ENCODE peak calls at places on chromosomes 13 and 19, in eight cellular contexts. One of them, this sample, is unnamed.
A peak's percentile ranks its signal among the peaks of the same experiment; 100 is the strongest.

GRCh38 chr19:33953023-33953422 is 156.4 kb downstream of the KCTD15 start:
- DNase-seq in cardiac muscle cell: no peak
- DNase-seq in A673: no peak
- DNase-seq in astrocyte: no peak
- DNase-seq in left ventricle myocardium inferior: no peak
- DNase-seq in AG04450: no peak
- DNase-seq in uterus: no peak
- DNase-seq in A549: no peak
- DNase-seq in this sample: no peak

GRCh38 chr13:87778128-87778527 is 107.0 kb downstream of the SLITRK5 start:
- DNase-seq in AG04450: no peak
- DNase-seq in A673: no peak
- DNase-seq in left ventricle myocardium inferior: no peak
- DNase-seq in A549: no peak
- DNase-seq in uterus: no peak
- DNase-seq in astrocyte: no peak
- DNase-seq in cardiac muscle cell: no peak
- DNase-seq in this sample: no peak

GRCh38 chr13:50882816-50883215 is 26.8 kb upstream of the RNASEH2B start:
- DNase-seq in uterus: no peak
- DNase-seq in A673: no peak
- DNase-seq in left ventricle myocardium inferior: no peak
- DNase-seq in A549: no peak
- DNase-seq in astrocyte: no peak
- DNase-seq in AG04450: no peak
- DNase-seq in cardiac muscle cell: no peak
- DNase-seq in this sample: no peak

GRCh38 chr19:3693030-3693925 is 7.0 kb downstream of the PIP5K1C start:
- DNase-seq in A673: no peak
- DNase-seq in A549: no peak
- DNase-seq in astrocyte: no peak
- DNase-seq in uterus: no peak
- DNase-seq in left ventricle myocardium inferior: no peak
- DNase-seq in cardiac muscle cell: no peak
- DNase-seq in AG04450: no peak
- DNase-seq in this sample: no peak

GRCh38 chr19:2603320-2603719 is 99.2 kb downstream of the GNG7 start:
- DNase-seq in A673: no peak
- DNase-seq in A549: no peak
- DNase-seq in AG04450: no peak
- DNase-seq in cardiac muscle cell: peak; percentile 68
- DNase-seq in uterus: peak; percentile 58
- DNase-seq in astrocyte: peak; percentile 79
- DNase-seq in left ventricle myocardium inferior: peak; percentile 61
- DNase-seq in this sample: no peak

GRCh38 chr13:84896128-84896527 is 903.1 kb downstream of the SLITRK6 start:
- DNase-seq in A673: peak; percentile 77
- DNase-seq in astrocyte: peak; percentile 18
- DNase-seq in cardiac muscle cell: peak; percentile 76
- DNase-seq in A549: no peak
- DNase-seq in AG04450: peak; percentile 43
- DNase-seq in uterus: no peak
- DNase-seq in left ventricle myocardium inferior: no peak
- DNase-seq in this sample: peak; percentile 14

GRCh38 chr19:656751-657559 is 6.1 kb downstream of the RNF126 start:
- DNase-seq in AG04450: no peak
- DNase-seq in uterus: no peak
- DNase-seq in cardiac muscle cell: no peak
- DNase-seq in A673: no peak
- DNase-seq in left ventricle myocardium inferior: no peak
- DNase-seq in astrocyte: no peak
- DNase-seq in A549: no peak
- DNase-seq in this sample: no peak

GRCh38 chr19:52541608-52542007 is 14.1 kb downstream of the ZNF808 start:
- DNase-seq in left ventricle myocardium inferior: no peak
- DNase-seq in AG04450: no peak
- DNase-seq in uterus: no peak
- DNase-seq in A673: no peak
- DNase-seq in A549: no peak
- DNase-seq in cardiac muscle cell: no peak
- DNase-seq in astrocyte: no peak
- DNase-seq in this sample: no peak

GRCh38 chr13:94825507-94825906 is 113.2 kb upstream of the SOX21 start:
- DNase-seq in cardiac muscle cell: peak; percentile 88
- DNase-seq in A673: peak; percentile 79
- DNase-seq in uterus: peak; percentile 58
- DNase-seq in AG04450: no peak
- DNase-seq in astrocyte: peak; percentile 14
- DNase-seq in A549: no peak
- DNase-seq in left ventricle myocardium inferior: peak; percentile 54
- DNase-seq in this sample: no peak

GRCh38 chr19:58570770-58571574 is 2.2 kb downstream of the MZF1 start:
- DNase-seq in A549: no peak
- DNase-seq in A673: no peak
- DNase-seq in AG04450: no peak
- DNase-seq in cardiac muscle cell: no peak
- DNase-seq in left ventricle myocardium inferior: peak; percentile 13
- DNase-seq in uterus: peak; percentile 18
- DNase-seq in astrocyte: no peak
- DNase-seq in this sample: no peak

GRCh38 chr19:7970716-7971448 is 27.4 kb upstream of the TIMM44 start:
- DNase-seq in cardiac muscle cell: peak; percentile 59
- DNase-seq in AG04450: no peak
- DNase-seq in left ventricle myocardium inferior: no peak
- DNase-seq in A549: peak; percentile 39
- DNase-seq in A673: peak; percentile 67
- DNase-seq in astrocyte: no peak
- DNase-seq in uterus: no peak
- DNase-seq in this sample: no peak

GRCh38 chr13:102443234-102443633 is 41.4 kb upstream of the FGF14 start:
- DNase-seq in A549: no peak
- DNase-seq in uterus: no peak
- DNase-seq in A673: no peak
- DNase-seq in left ventricle myocardium inferior: no peak
- DNase-seq in AG04450: no peak
- DNase-seq in astrocyte: no peak
- DNase-seq in cardiac muscle cell: no peak
- DNase-seq in this sample: no peak

GRCh38 chr19:33736158-33736557 is 60.5 kb upstream of the KCTD15 start:
- DNase-seq in A673: no peak
- DNase-seq in AG04450: no peak
- DNase-seq in A549: no peak
- DNase-seq in astrocyte: no peak
- DNase-seq in cardiac muscle cell: no peak
- DNase-seq in uterus: no peak
- DNase-seq in left ventricle myocardium inferior: no peak
- DNase-seq in this sample: no peak

GRCh38 chr19:48967346-48968178 is 2.5 kb downstream of the FTL start:
- DNase-seq in A673: no peak
- DNase-seq in cardiac muscle cell: peak; percentile 86
- DNase-seq in uterus: no peak
- DNase-seq in left ventricle myocardium inferior: peak; percentile 36
- DNase-seq in AG04450: no peak
- DNase-seq in A549: peak; percentile 60
- DNase-seq in astrocyte: peak; percentile 42
- DNase-seq in this sample: no peak

GRCh38 chr13:40153516-40153915 is 498.1 kb downstream of the COG6 start:
- DNase-seq in left ventricle myocardium inferior: no peak
- DNase-seq in uterus: no peak
- DNase-seq in A673: peak; percentile 14
- DNase-seq in cardiac muscle cell: peak; percentile 39
- DNase-seq in AG04450: no peak
- DNase-seq in A549: no peak
- DNase-seq in astrocyte: no peak
- DNase-seq in this sample: no peak

GRCh38 chr19:55086730-55087541 is 11.3 kb downstream of the EPS8L1 start:
- DNase-seq in left ventricle myocardium inferior: peak; percentile 96
- DNase-seq in astrocyte: peak; percentile 84
- DNase-seq in A549: no peak
- DNase-seq in A673: peak; percentile 97
- DNase-seq in uterus: peak; percentile 93
- DNase-seq in AG04450: peak; percentile 82
- DNase-seq in cardiac muscle cell: peak; percentile 96
- DNase-seq in this sample: peak; percentile 81

GRCh38 chr19:482186-483041 is 13.9 kb upstream of the MADCAM1 start:
- DNase-seq in cardiac muscle cell: no peak
- DNase-seq in AG04450: no peak
- DNase-seq in A549: no peak
- DNase-seq in astrocyte: no peak
- DNase-seq in left ventricle myocardium inferior: no peak
- DNase-seq in A673: no peak
- DNase-seq in uterus: no peak
- DNase-seq in this sample: no peak

GRCh38 chr13:27269114-27269665 is 1.4 kb upstream of the RASL11A start:
- DNase-seq in A549: no peak
- DNase-seq in left ventricle myocardium inferior: no peak
- DNase-seq in uterus: no peak
- DNase-seq in A673: no peak
- DNase-seq in AG04450: no peak
- DNase-seq in cardiac muscle cell: no peak
- DNase-seq in astrocyte: no peak
- DNase-seq in this sample: no peak

GRCh38 chr13:29523199-29523931 is 72.1 kb downstream of the SLC7A1 start:
- DNase-seq in uterus: no peak
- DNase-seq in A673: no peak
- DNase-seq in A549: no peak
- DNase-seq in astrocyte: peak; percentile 66
- DNase-seq in left ventricle myocardium inferior: peak; percentile 45
- DNase-seq in AG04450: no peak
- DNase-seq in cardiac muscle cell: peak; percentile 95
- DNase-seq in this sample: no peak

DNA sequence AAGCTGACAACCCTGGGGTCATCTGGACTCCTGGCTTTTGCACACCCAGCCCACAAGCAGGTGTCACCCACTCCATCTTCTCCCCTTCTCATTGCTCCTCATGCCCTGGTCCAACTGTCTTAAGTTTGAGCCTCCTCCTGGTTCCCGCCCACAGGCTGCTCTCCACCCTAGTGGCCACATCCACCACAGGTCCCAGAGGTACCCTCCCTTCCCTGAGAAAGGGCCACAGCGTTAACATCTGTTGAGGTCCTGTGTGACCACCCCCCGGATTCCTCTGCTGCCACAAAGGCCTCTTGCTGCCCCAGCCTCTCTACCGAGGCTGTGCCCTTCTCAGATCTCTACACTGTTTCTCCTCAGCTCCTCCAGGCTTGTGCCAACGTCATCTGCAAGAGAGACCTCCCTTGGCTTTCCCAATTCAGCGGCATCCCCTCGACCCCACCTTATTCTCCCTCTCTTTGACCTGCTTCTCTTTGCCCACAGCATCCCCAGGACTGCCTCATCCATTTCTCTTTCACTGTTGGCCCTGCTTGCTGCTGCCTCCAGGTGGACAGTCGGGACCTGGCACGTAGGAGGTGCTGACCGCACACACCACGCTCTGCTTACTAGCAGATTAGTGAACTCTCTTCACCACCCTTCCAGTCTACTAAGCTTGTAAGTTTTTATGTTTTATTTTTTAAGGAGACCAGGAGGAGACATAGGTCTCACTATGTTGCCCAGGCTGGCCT is 33.3 kb downstream of the SUGP2 start:
- DNase-seq in cardiac muscle cell: peak; percentile 14
- DNase-seq in A549: no peak
- DNase-seq in A673: no peak
- DNase-seq in AG04450: no peak
- DNase-seq in uterus: no peak
- DNase-seq in left ventricle myocardium inferior: no peak
- DNase-seq in astrocyte: no peak
- DNase-seq in this sample: no peak
- TF ChIP-seq CTCF in cardiac muscle cell: peak; percentile 30
- TF ChIP-seq CTCF in A549: no peak
- TF ChIP-seq CTCF in A673: peak; percentile 32
- TF ChIP-seq CTCF in AG04450: peak; percentile 41
- TF ChIP-seq CTCF in uterus: no peak
- TF ChIP-seq CTCF in left ventricle myocardium inferior: no peak
- TF ChIP-seq CTCF in astrocyte: peak; percentile 12
- TF ChIP-seq CTCF in this sample: peak; percentile 45

GRCh38 chr19:14577264-14577663 is 5.4 kb upstream of the NDUFB7 start:
- DNase-seq in A673: no peak
- DNase-seq in A549: no peak
- DNase-seq in AG04450: no peak
- DNase-seq in uterus: no peak
- DNase-seq in astrocyte: no peak
- DNase-seq in left ventricle myocardium inferior: no peak
- DNase-seq in cardiac muscle cell: no peak
- DNase-seq in this sample: no peak
- H3K27ac ChIP-seq in A673: no peak overlapping the region
- H3K27ac ChIP-seq in A549: no peak overlapping the region
- H3K27ac ChIP-seq in AG04450: no peak overlapping the region
- H3K27ac ChIP-seq in uterus: no peak overlapping the region
- H3K27ac ChIP-seq in astrocyte: no peak overlapping the region
- H3K27ac ChIP-seq in left ventricle myocardium inferior: no peak overlapping the region
- H3K27ac ChIP-seq in cardiac muscle cell: no peak overlapping the region
- H3K27ac ChIP-seq in this sample: no peak overlapping the region

GRCh38 chr19:46903458-46903857 is 42.7 kb downstream of the ARHGAP35 start:
- DNase-seq in cardiac muscle cell: no peak
- DNase-seq in A549: no peak
- DNase-seq in astrocyte: no peak
- DNase-seq in uterus: no peak
- DNase-seq in AG04450: no peak
- DNase-seq in left ventricle myocardium inferior: no peak
- DNase-seq in A673: no peak
- DNase-seq in this sample: no peak

GRCh38 chr19:46902402-46902766 is 41.6 kb downstream of the ARHGAP35 start:
- DNase-seq in astrocyte: peak; percentile 29
- DNase-seq in A549: no peak
- DNase-seq in left ventricle myocardium inferior: no peak
- DNase-seq in cardiac muscle cell: no peak
- DNase-seq in A673: no peak
- DNase-seq in AG04450: no peak
- DNase-seq in uterus: no peak
- DNase-seq in this sample: peak; percentile 93

GRCh38 chr19:46898731-46899130 is 37.9 kb downstream of the ARHGAP35 start:
- DNase-seq in astrocyte: peak; percentile 91
- DNase-seq in A549: no peak
- DNase-seq in A673: no peak
- DNase-seq in uterus: peak; percentile 26
- DNase-seq in AG04450: peak; percentile 36
- DNase-seq in cardiac muscle cell: peak; percentile 80
- DNase-seq in left ventricle myocardium inferior: no peak
- DNase-seq in this sample: peak; percentile 83

GRCh38 chr19:46901701-46902401 is 41.1 kb downstream of the ARHGAP35 start:
- DNase-seq in left ventricle myocardium inferior: no peak
- DNase-seq in AG04450: no peak
- DNase-seq in A673: no peak
- DNase-seq in astrocyte: peak; percentile 61
- DNase-seq in uterus: no peak
- DNase-seq in A549: no peak
- DNase-seq in cardiac muscle cell: no peak
- DNase-seq in this sample: no peak

GRCh38 chr19:46900341-46900740 is 39.5 kb downstream of the ARHGAP35 start:
- DNase-seq in left ventricle myocardium inferior: no peak
- DNase-seq in A673: no peak
- DNase-seq in uterus: no peak
- DNase-seq in cardiac muscle cell: no peak
- DNase-seq in astrocyte: no peak
- DNase-seq in AG04450: no peak
- DNase-seq in A549: no peak
- DNase-seq in this sample: no peak
- TF ChIP-seq CTCF in left ventricle myocardium inferior: no peak
- TF ChIP-seq CTCF in A673: no peak
- TF ChIP-seq CTCF in uterus: no peak
- TF ChIP-seq CTCF in cardiac muscle cell: no peak
- TF ChIP-seq CTCF in astrocyte: no peak
- TF ChIP-seq CTCF in AG04450: no peak
- TF ChIP-seq CTCF in A549: no peak
- TF ChIP-seq CTCF in this sample: no peak

GRCh38 chr13:42803563-42804212 is 22.3 kb downstream of the FAM216B start:
- DNase-seq in A549: no peak
- DNase-seq in astrocyte: no peak
- DNase-seq in uterus: no peak
- DNase-seq in A673: no peak
- DNase-seq in left ventricle myocardium inferior: no peak
- DNase-seq in cardiac muscle cell: peak; percentile 37
- DNase-seq in AG04450: no peak
- DNase-seq in this sample: no peak
- H3K27ac ChIP-seq in A549: no peak overlapping the region
- H3K27ac ChIP-seq in astrocyte: no peak overlapping the region
- H3K27ac ChIP-seq in uterus: no peak overlapping the region
- H3K27ac ChIP-seq in A673: no peak overlapping the region
- H3K27ac ChIP-seq in left ventricle myocardium inferior: no peak overlapping the region
- H3K27ac ChIP-seq in cardiac muscle cell: no peak overlapping the region
- H3K27ac ChIP-seq in AG04450: no peak overlapping the region
- H3K27ac ChIP-seq in this sample: no peak overlapping the region